ENCODE peak calls at places on chromosomes 7 and 10, in seven cellular contexts. L is NCI-H2029 treated with DMSO at 0.1 percent for 48 hours; R is KG1; P is mammary epithelial cell; N is GM20000; S is activated CD4-positive, alpha-beta T cell treated with anti-CD3 and anti-CD28 coated beads for 24 hours; B is NCI-H1417. Z is an unnamed sample.

GRCh38 chr7:150793569-150794238 is 6.5 kb downstream of the TMEM176B start:
- DNase-seq in P (peak; percentile 8), N (no peak), S (no peak), R (no peak), B (no peak), L (no peak), Z (no peak)

GRCh38 chr10:42767906-42768305 is 14.7 kb upstream of the BMS1 start:
- DNase-seq in S (no peak), R (no peak), B (no peak), L (no peak), N (no peak), P (no peak), Z (no peak)

GRCh38 chr7:155001756-155002410 is 1.0 kb downstream of the PAXIP1 start:
- DNase-seq in L (no peak), R (no peak), P (peak; percentile 16), S (no peak), B (no peak), N (peak; percentile 45), Z (no peak)

GRCh38 chr10:104122273-104123107 is 519 bp downstream of the SFR1 start:
- DNase-seq in P (no peak), B (no peak), N (no peak), R (peak; percentile 23), L (no peak), S (no peak), Z (no peak)

GRCh38 chr7:45031829-45032228 is 31.8 kb downstream of the CCM2 start:
- DNase-seq in S (no peak), N (no peak), P (no peak), R (no peak), L (peak; percentile 3), B (peak; percentile 22), Z (no peak)

GRCh38 chr7:148084138-148084537 is 506.4 kb upstream of the C7orf33 start:
- DNase-seq in S (no peak), P (peak; percentile 5), R (no peak), B (peak; percentile 73), L (peak; percentile 83), N (peak; percentile 19), Z (peak; percentile 22)

GRCh38 chr7:18829101-18829486 is 288.3 kb downstream of the TWIST1 start:
- DNase-seq in S (no peak), B (no peak), P (no peak), R (no peak), N (no peak), L (no peak), Z (no peak)

GRCh38 chr7:122143376-122143750 is 686 bp downstream of the AASS start:
- DNase-seq in B (no peak), R (no peak), P (peak; percentile 24), N (peak; percentile 8), L (no peak), S (no peak), Z (no peak)

GRCh38 chr10:90930971-90931841 is 10.3 kb upstream of the ANKRD1 start:
- DNase-seq in N (no peak), S (no peak), B (no peak), P (no peak), L (no peak), R (no peak), Z (no peak)

GRCh38 chr10:29590598-29591415 is 44.0 kb downstream of the SVIL start:
- DNase-seq in L (no peak), N (peak; percentile 44), P (peak; percentile 62), R (peak; percentile 68), B (peak; percentile 4), S (no peak), Z (peak; percentile 60)

GRCh38 chr7:30321992-30322637 is 37.7 kb downstream of the ZNRF2 start:
- DNase-seq in L (no peak), P (peak; percentile 58), S (no peak), B (no peak), N (peak; percentile 33), R (peak; percentile 32), Z (peak; percentile 63)

GRCh38 chr10:71476249-71477011 is 79.7 kb downstream of the CDH23 start:
- DNase-seq in B (no peak), S (no peak), P (no peak), R (peak; percentile 46), N (no peak), L (no peak), Z (no peak)

GRCh38 chr7:33979807-33980355 is 74.5 kb downstream of the BMPER start:
- DNase-seq in B (no peak), L (no peak), P (peak; percentile 56), N (no peak), S (no peak), R (no peak), Z (no peak)